ENCODE peak calls at places on chromosomes 11 and 22, in ten cellular contexts. One of them, this sample, is unnamed.

GRCh38 chr11:104772806-104773241 is 125.4 kb downstream of the CASP12 start:
- DNase-seq in WTC11: no peak
- DNase-seq in GM10248: no peak
- DNase-seq in NCI-H774: no peak
- DNase-seq in hepatic stellate cell: peak
- DNase-seq in C1 segment of cervical spinal cord: no peak
- DNase-seq in cardiac fibroblast: peak
- DNase-seq in foreskin fibroblast: peak
- DNase-seq in mucosa of gallbladder: no peak
- DNase-seq in lung microvascular endothelial cell: peak
- DNase-seq in this sample: peak

GRCh38 chr11:119206512-119207299 is 567 bp downstream of the CBL start:
- DNase-seq in cardiac fibroblast: peak
- DNase-seq in lung microvascular endothelial cell: peak
- DNase-seq in mucosa of gallbladder: peak
- DNase-seq in hepatic stellate cell: peak
- DNase-seq in C1 segment of cervical spinal cord: peak
- DNase-seq in foreskin fibroblast: no peak
- DNase-seq in WTC11: peak
- DNase-seq in GM10248: peak
- DNase-seq in NCI-H774: no peak
- DNase-seq in this sample: peak

GRCh38 chr11:103396237-103396636 is 287.0 kb downstream of the DYNC2H1 start:
- DNase-seq in C1 segment of cervical spinal cord: no peak
- DNase-seq in hepatic stellate cell: no peak
- DNase-seq in GM10248: no peak
- DNase-seq in NCI-H774: no peak
- DNase-seq in lung microvascular endothelial cell: no peak
- DNase-seq in cardiac fibroblast: peak
- DNase-seq in WTC11: no peak
- DNase-seq in mucosa of gallbladder: no peak
- DNase-seq in foreskin fibroblast: no peak
- DNase-seq in this sample: no peak

GRCh38 chr11:110490886-110491285 is 61.1 kb downstream of the FDX1 start:
- DNase-seq in lung microvascular endothelial cell: no peak
- DNase-seq in GM10248: no peak
- DNase-seq in WTC11: no peak
- DNase-seq in foreskin fibroblast: peak
- DNase-seq in cardiac fibroblast: peak
- DNase-seq in mucosa of gallbladder: no peak
- DNase-seq in hepatic stellate cell: peak
- DNase-seq in NCI-H774: no peak
- DNase-seq in C1 segment of cervical spinal cord: no peak
- DNase-seq in this sample: peak

GRCh38 chr22:28894793-28895192 is 11.4 kb downstream of the ZNRF3 start:
- DNase-seq in WTC11: no peak
- DNase-seq in lung microvascular endothelial cell: no peak
- DNase-seq in GM10248: no peak
- DNase-seq in C1 segment of cervical spinal cord: no peak
- DNase-seq in hepatic stellate cell: no peak
- DNase-seq in cardiac fibroblast: no peak
- DNase-seq in mucosa of gallbladder: no peak
- DNase-seq in foreskin fibroblast: no peak
- DNase-seq in NCI-H774: no peak
- DNase-seq in this sample: no peak

GRCh38 chr11:125464266-125464662 is 31.8 kb downstream of the FEZ1 start:
- DNase-seq in GM10248: no peak
- DNase-seq in WTC11: no peak
- DNase-seq in mucosa of gallbladder: no peak
- DNase-seq in NCI-H774: no peak
- DNase-seq in hepatic stellate cell: no peak
- DNase-seq in foreskin fibroblast: no peak
- DNase-seq in cardiac fibroblast: peak
- DNase-seq in lung microvascular endothelial cell: peak
- DNase-seq in C1 segment of cervical spinal cord: peak
- DNase-seq in this sample: no peak

GRCh38 chr11:110921742-110922200 is 209.5 kb upstream of the ARHGAP20 start:
- DNase-seq in lung microvascular endothelial cell: no peak
- DNase-seq in WTC11: peak
- DNase-seq in GM10248: no peak
- DNase-seq in foreskin fibroblast: no peak
- DNase-seq in cardiac fibroblast: peak
- DNase-seq in C1 segment of cervical spinal cord: peak
- DNase-seq in NCI-H774: no peak
- DNase-seq in hepatic stellate cell: no peak
- DNase-seq in mucosa of gallbladder: no peak
- DNase-seq in this sample: peak

GRCh38 chr22:50696799-50697561 is 24.4 kb downstream of the SHANK3 start:
- DNase-seq in mucosa of gallbladder: no peak
- DNase-seq in GM10248: no peak
- DNase-seq in NCI-H774: no peak
- DNase-seq in C1 segment of cervical spinal cord: no peak
- DNase-seq in lung microvascular endothelial cell: no peak
- DNase-seq in cardiac fibroblast: no peak
- DNase-seq in foreskin fibroblast: no peak
- DNase-seq in WTC11: peak
- DNase-seq in hepatic stellate cell: peak
- DNase-seq in this sample: no peak

GRCh38 chr11:110777765-110778164 is 65.5 kb upstream of the ARHGAP20 start:
- DNase-seq in foreskin fibroblast: peak
- DNase-seq in WTC11: no peak
- DNase-seq in NCI-H774: no peak
- DNase-seq in lung microvascular endothelial cell: peak
- DNase-seq in cardiac fibroblast: peak
- DNase-seq in hepatic stellate cell: peak
- DNase-seq in GM10248: no peak
- DNase-seq in mucosa of gallbladder: peak
- DNase-seq in C1 segment of cervical spinal cord: no peak
- DNase-seq in this sample: no peak

GRCh38 chr22:42296381-42296853 is 26.0 kb upstream of the TCF20 start:
- DNase-seq in cardiac fibroblast: no peak
- DNase-seq in hepatic stellate cell: no peak
- DNase-seq in GM10248: no peak
- DNase-seq in C1 segment of cervical spinal cord: peak
- DNase-seq in lung microvascular endothelial cell: no peak
- DNase-seq in WTC11: peak
- DNase-seq in NCI-H774: no peak
- DNase-seq in foreskin fibroblast: no peak
- DNase-seq in mucosa of gallbladder: no peak
- DNase-seq in this sample: peak

GRCh38 chr11:132033051-132033450 is 662.6 kb downstream of the NTM start:
- DNase-seq in lung microvascular endothelial cell: peak
- DNase-seq in cardiac fibroblast: peak
- DNase-seq in GM10248: no peak
- DNase-seq in hepatic stellate cell: peak
- DNase-seq in foreskin fibroblast: no peak
- DNase-seq in NCI-H774: no peak
- DNase-seq in WTC11: no peak
- DNase-seq in mucosa of gallbladder: peak
- DNase-seq in C1 segment of cervical spinal cord: no peak
- DNase-seq in this sample: peak

GRCh38 chr11:69913591-69914285 is 94.5 kb upstream of the FGF3 start:
- DNase-seq in WTC11: peak
- DNase-seq in hepatic stellate cell: no peak
- DNase-seq in foreskin fibroblast: no peak
- DNase-seq in C1 segment of cervical spinal cord: no peak
- DNase-seq in cardiac fibroblast: no peak
- DNase-seq in mucosa of gallbladder: no peak
- DNase-seq in lung microvascular endothelial cell: no peak
- DNase-seq in NCI-H774: no peak
- DNase-seq in GM10248: no peak
- DNase-seq in this sample: no peak

GRCh38 chr11:8229299-8230177 is 34.1 kb downstream of the LMO1 start:
- DNase-seq in C1 segment of cervical spinal cord: no peak
- DNase-seq in foreskin fibroblast: no peak
- DNase-seq in cardiac fibroblast: peak
- DNase-seq in NCI-H774: peak
- DNase-seq in WTC11: no peak
- DNase-seq in GM10248: no peak
- DNase-seq in mucosa of gallbladder: no peak
- DNase-seq in hepatic stellate cell: no peak
- DNase-seq in lung microvascular endothelial cell: no peak
- DNase-seq in this sample: no peak

GRCh38 chr11:69601346-69601975 is 39.5 kb upstream of the CCND1 start:
- DNase-seq in mucosa of gallbladder: peak
- DNase-seq in cardiac fibroblast: no peak
- DNase-seq in GM10248: no peak
- DNase-seq in lung microvascular endothelial cell: no peak
- DNase-seq in NCI-H774: no peak
- DNase-seq in hepatic stellate cell: no peak
- DNase-seq in C1 segment of cervical spinal cord: no peak
- DNase-seq in WTC11: no peak
- DNase-seq in foreskin fibroblast: no peak
- DNase-seq in this sample: no peak

GRCh38 chr11:67381244-67381972 is 8.0 kb upstream of the CLCF1 start:
- DNase-seq in hepatic stellate cell: no peak
- DNase-seq in GM10248: peak
- DNase-seq in WTC11: no peak
- DNase-seq in lung microvascular endothelial cell: no peak
- DNase-seq in foreskin fibroblast: no peak
- DNase-seq in NCI-H774: no peak
- DNase-seq in cardiac fibroblast: no peak
- DNase-seq in C1 segment of cervical spinal cord: no peak
- DNase-seq in mucosa of gallbladder: no peak
- DNase-seq in this sample: no peak

GRCh38 chr11:26465270-26465669 is 106.8 kb downstream of the MUC15 start:
- DNase-seq in mucosa of gallbladder: no peak
- DNase-seq in lung microvascular endothelial cell: no peak
- DNase-seq in WTC11: no peak
- DNase-seq in GM10248: no peak
- DNase-seq in cardiac fibroblast: no peak
- DNase-seq in NCI-H774: no peak
- DNase-seq in hepatic stellate cell: no peak
- DNase-seq in C1 segment of cervical spinal cord: no peak
- DNase-seq in foreskin fibroblast: no peak
- DNase-seq in this sample: no peak

GRCh38 chr11:114171257-114172054 is 111.9 kb downstream of the ZBTB16 start:
- DNase-seq in mucosa of gallbladder: peak
- DNase-seq in WTC11: no peak
- DNase-seq in NCI-H774: no peak
- DNase-seq in cardiac fibroblast: peak
- DNase-seq in hepatic stellate cell: no peak
- DNase-seq in lung microvascular endothelial cell: peak
- DNase-seq in C1 segment of cervical spinal cord: peak
- DNase-seq in foreskin fibroblast: no peak
- DNase-seq in GM10248: no peak
- DNase-seq in this sample: no peak

GRCh38 chr22:36764641-36765040 is 11.3 kb downstream of the IFT27 start:
- DNase-seq in lung microvascular endothelial cell: no peak
- DNase-seq in foreskin fibroblast: no peak
- DNase-seq in hepatic stellate cell: no peak
- DNase-seq in cardiac fibroblast: no peak
- DNase-seq in mucosa of gallbladder: no peak
- DNase-seq in GM10248: no peak
- DNase-seq in WTC11: no peak
- DNase-seq in NCI-H774: no peak
- DNase-seq in C1 segment of cervical spinal cord: no peak
- DNase-seq in this sample: no peak

GRCh38 chr11:19368726-19369364 is 128.1 kb upstream of the E2F8 start:
- DNase-seq in C1 segment of cervical spinal cord: no peak
- DNase-seq in hepatic stellate cell: no peak
- DNase-seq in foreskin fibroblast: peak
- DNase-seq in GM10248: no peak
- DNase-seq in lung microvascular endothelial cell: peak
- DNase-seq in cardiac fibroblast: peak
- DNase-seq in mucosa of gallbladder: no peak
- DNase-seq in WTC11: no peak
- DNase-seq in NCI-H774: no peak
- DNase-seq in this sample: no peak

GRCh38 chr11:68331338-68331947 is 19.1 kb downstream of the LRP5 start:
- DNase-seq in GM10248: no peak
- DNase-seq in C1 segment of cervical spinal cord: no peak
- DNase-seq in mucosa of gallbladder: peak
- DNase-seq in lung microvascular endothelial cell: peak
- DNase-seq in NCI-H774: no peak
- DNase-seq in foreskin fibroblast: no peak
- DNase-seq in WTC11: no peak
- DNase-seq in hepatic stellate cell: no peak
- DNase-seq in cardiac fibroblast: no peak
- DNase-seq in this sample: no peak

GRCh38 chr11:72190581-72191205 is 1.2 kb upstream of the FOLR1 start:
- DNase-seq in WTC11: no peak
- DNase-seq in foreskin fibroblast: no peak
- DNase-seq in hepatic stellate cell: no peak
- DNase-seq in NCI-H774: no peak
- DNase-seq in mucosa of gallbladder: no peak
- DNase-seq in C1 segment of cervical spinal cord: no peak
- DNase-seq in lung microvascular endothelial cell: no peak
- DNase-seq in cardiac fibroblast: no peak
- DNase-seq in GM10248: no peak
- DNase-seq in this sample: peak

GRCh38 chr22:21942407-21942895 is 10.2 kb downstream of the PPM1F start:
- DNase-seq in C1 segment of cervical spinal cord: peak
- DNase-seq in hepatic stellate cell: peak
- DNase-seq in NCI-H774: no peak
- DNase-seq in lung microvascular endothelial cell: peak
- DNase-seq in foreskin fibroblast: peak
- DNase-seq in mucosa of gallbladder: peak
- DNase-seq in cardiac fibroblast: peak
- DNase-seq in WTC11: no peak
- DNase-seq in GM10248: no peak
- DNase-seq in this sample: peak

GRCh38 chr11:29324328-29324727 is 692.5 kb downstream of the KCNA4 start:
- DNase-seq in cardiac fibroblast: peak
- DNase-seq in C1 segment of cervical spinal cord: no peak
- DNase-seq in foreskin fibroblast: no peak
- DNase-seq in GM10248: no peak
- DNase-seq in hepatic stellate cell: no peak
- DNase-seq in NCI-H774: no peak
- DNase-seq in lung microvascular endothelial cell: peak
- DNase-seq in WTC11: no peak
- DNase-seq in mucosa of gallbladder: no peak
- DNase-seq in this sample: no peak

GRCh38 chr11:623999-624704 is 603 bp downstream of the CDHR5 start:
- DNase-seq in GM10248: no peak
- DNase-seq in hepatic stellate cell: no peak
- DNase-seq in WTC11: no peak
- DNase-seq in mucosa of gallbladder: peak
- DNase-seq in lung microvascular endothelial cell: no peak
- DNase-seq in NCI-H774: no peak
- DNase-seq in C1 segment of cervical spinal cord: no peak
- DNase-seq in foreskin fibroblast: no peak
- DNase-seq in cardiac fibroblast: no peak
- DNase-seq in this sample: no peak

GRCh38 chr11:134800130-134800529 is 388.1 kb upstream of the B3GAT1 start:
- DNase-seq in foreskin fibroblast: no peak
- DNase-seq in mucosa of gallbladder: no peak
- DNase-seq in WTC11: no peak
- DNase-seq in C1 segment of cervical spinal cord: no peak
- DNase-seq in GM10248: no peak
- DNase-seq in hepatic stellate cell: no peak
- DNase-seq in NCI-H774: no peak
- DNase-seq in cardiac fibroblast: no peak
- DNase-seq in lung microvascular endothelial cell: no peak
- DNase-seq in this sample: no peak

GRCh38 chr11:22690245-22690644 is 23.8 kb downstream of the GAS2 start:
- DNase-seq in C1 segment of cervical spinal cord: no peak
- DNase-seq in hepatic stellate cell: no peak
- DNase-seq in NCI-H774: no peak
- DNase-seq in GM10248: no peak
- DNase-seq in mucosa of gallbladder: no peak
- DNase-seq in WTC11: no peak
- DNase-seq in foreskin fibroblast: no peak
- DNase-seq in lung microvascular endothelial cell: no peak
- DNase-seq in cardiac fibroblast: no peak
- DNase-seq in this sample: no peak

GRCh38 chr22:21045585-21046294 is at the start of gene LRRC74B:
- DNase-seq in WTC11: peak
- DNase-seq in C1 segment of cervical spinal cord: peak
- DNase-seq in mucosa of gallbladder: peak
- DNase-seq in NCI-H774: peak
- DNase-seq in foreskin fibroblast: peak
- DNase-seq in GM10248: peak
- DNase-seq in hepatic stellate cell: peak
- DNase-seq in cardiac fibroblast: peak
- DNase-seq in lung microvascular endothelial cell: peak
- DNase-seq in this sample: peak

GRCh38 chr11:91350931-91351330 is 873.7 kb upstream of the FAT3 start:
- DNase-seq in NCI-H774: no peak
- DNase-seq in hepatic stellate cell: no peak
- DNase-seq in GM10248: no peak
- DNase-seq in foreskin fibroblast: no peak
- DNase-seq in C1 segment of cervical spinal cord: no peak
- DNase-seq in WTC11: no peak
- DNase-seq in cardiac fibroblast: no peak
- DNase-seq in lung microvascular endothelial cell: no peak
- DNase-seq in mucosa of gallbladder: no peak
- DNase-seq in this sample: no peak